ENCODE peak calls at places on chromosome 21, in eight cellular contexts. One of them, this sample, is unnamed.

GRCh38 chr21:38853421-38853919 is 47.7 kb downstream of the ETS2 start:
- DNase-seq in body of pancreas: peak
- DNase-seq in HCT116: peak
- DNase-seq in endothelial cell of umbilical vein: peak
- DNase-seq in heart left ventricle: no peak
- DNase-seq in sigmoid colon: no peak
- DNase-seq in A549: peak
- DNase-seq in IMR-90: peak
- DNase-seq in this sample: no peak

GRCh38 chr21:17466166-17466565 is 46.7 kb upstream of the CXADR start:
- DNase-seq in heart left ventricle: no peak
- DNase-seq in IMR-90: peak
- DNase-seq in sigmoid colon: no peak
- DNase-seq in HCT116: no peak
- DNase-seq in endothelial cell of umbilical vein: no peak
- DNase-seq in A549: no peak
- DNase-seq in body of pancreas: peak
- DNase-seq in this sample: no peak

GRCh38 chr21:39625211-39625895 is 12.6 kb downstream of the B3GALT5 start:
- DNase-seq in heart left ventricle: no peak
- DNase-seq in sigmoid colon: no peak
- DNase-seq in body of pancreas: no peak
- DNase-seq in HCT116: no peak
- DNase-seq in IMR-90: no peak
- DNase-seq in endothelial cell of umbilical vein: no peak
- DNase-seq in A549: no peak
- DNase-seq in this sample: no peak

GRCh38 chr21:40335689-40336088 is 468.5 kb downstream of the PCP4 start:
- DNase-seq in IMR-90: no peak
- DNase-seq in heart left ventricle: no peak
- DNase-seq in HCT116: no peak
- DNase-seq in endothelial cell of umbilical vein: no peak
- DNase-seq in body of pancreas: no peak
- DNase-seq in A549: no peak
- DNase-seq in sigmoid colon: no peak
- DNase-seq in this sample: no peak

GRCh38 chr21:31505975-31506374 is 153.5 kb upstream of the SOD1 start:
- DNase-seq in body of pancreas: no peak
- DNase-seq in IMR-90: no peak
- DNase-seq in endothelial cell of umbilical vein: no peak
- DNase-seq in HCT116: no peak
- DNase-seq in heart left ventricle: no peak
- DNase-seq in sigmoid colon: no peak
- DNase-seq in A549: no peak
- DNase-seq in this sample: no peak

GRCh38 chr21:31397515-31397926 is 53.5 kb upstream of the TIAM1 start:
- DNase-seq in body of pancreas: no peak
- DNase-seq in heart left ventricle: no peak
- DNase-seq in IMR-90: no peak
- DNase-seq in sigmoid colon: no peak
- DNase-seq in HCT116: no peak
- DNase-seq in A549: no peak
- DNase-seq in endothelial cell of umbilical vein: no peak
- DNase-seq in this sample: no peak

GRCh38 chr21:31260790-31261189 is 83.3 kb downstream of the TIAM1 start:
- DNase-seq in A549: no peak
- DNase-seq in sigmoid colon: no peak
- DNase-seq in HCT116: no peak
- DNase-seq in body of pancreas: no peak
- DNase-seq in heart left ventricle: no peak
- DNase-seq in endothelial cell of umbilical vein: no peak
- DNase-seq in IMR-90: peak
- DNase-seq in this sample: no peak

GRCh38 chr21:30831194-30831765 is 1.7 kb upstream of the KRTAP7-1 start:
- DNase-seq in body of pancreas: peak
- DNase-seq in IMR-90: no peak
- DNase-seq in HCT116: peak
- DNase-seq in endothelial cell of umbilical vein: no peak
- DNase-seq in A549: no peak
- DNase-seq in sigmoid colon: no peak
- DNase-seq in heart left ventricle: no peak
- DNase-seq in this sample: peak

GRCh38 chr21:32102426-32102825 is 176.4 kb downstream of the MIS18A start:
- DNase-seq in heart left ventricle: no peak
- DNase-seq in HCT116: no peak
- DNase-seq in A549: no peak
- DNase-seq in sigmoid colon: no peak
- DNase-seq in body of pancreas: no peak
- DNase-seq in endothelial cell of umbilical vein: no peak
- DNase-seq in IMR-90: peak
- DNase-seq in this sample: no peak

GRCh38 chr21:41504030-41504429 is 3.9 kb downstream of the TMPRSS2 start:
- DNase-seq in heart left ventricle: no peak
- DNase-seq in body of pancreas: no peak
- DNase-seq in sigmoid colon: no peak
- DNase-seq in IMR-90: no peak
- DNase-seq in HCT116: no peak
- DNase-seq in endothelial cell of umbilical vein: no peak
- DNase-seq in A549: no peak
- DNase-seq in this sample: no peak
- TF ChIP-seq POLR2A in heart left ventricle: no peak
- TF ChIP-seq POLR2A in body of pancreas: no peak
- TF ChIP-seq POLR2A in sigmoid colon: no peak
- TF ChIP-seq POLR2A in IMR-90: no peak
- TF ChIP-seq POLR2A in HCT116: no peak
- TF ChIP-seq POLR2A in endothelial cell of umbilical vein: no peak
- TF ChIP-seq POLR2A in A549: no peak
- TF ChIP-seq POLR2A in this sample: no peak

GRCh38 chr21:43719748-43720538 is 1.0 kb downstream of the PDXK start:
- DNase-seq in A549: no peak
- DNase-seq in heart left ventricle: peak
- DNase-seq in body of pancreas: peak
- DNase-seq in HCT116: no peak
- DNase-seq in IMR-90: no peak
- DNase-seq in sigmoid colon: no peak
- DNase-seq in endothelial cell of umbilical vein: no peak
- DNase-seq in this sample: peak
- TF ChIP-seq POLR2A in A549: no peak
- TF ChIP-seq POLR2A in heart left ventricle: no peak
- TF ChIP-seq POLR2A in body of pancreas: no peak
- TF ChIP-seq POLR2A in HCT116: no peak
- TF ChIP-seq POLR2A in IMR-90: no peak
- TF ChIP-seq POLR2A in sigmoid colon: no peak
- TF ChIP-seq POLR2A in endothelial cell of umbilical vein: no peak
- TF ChIP-seq POLR2A in this sample: no peak

DNA sequence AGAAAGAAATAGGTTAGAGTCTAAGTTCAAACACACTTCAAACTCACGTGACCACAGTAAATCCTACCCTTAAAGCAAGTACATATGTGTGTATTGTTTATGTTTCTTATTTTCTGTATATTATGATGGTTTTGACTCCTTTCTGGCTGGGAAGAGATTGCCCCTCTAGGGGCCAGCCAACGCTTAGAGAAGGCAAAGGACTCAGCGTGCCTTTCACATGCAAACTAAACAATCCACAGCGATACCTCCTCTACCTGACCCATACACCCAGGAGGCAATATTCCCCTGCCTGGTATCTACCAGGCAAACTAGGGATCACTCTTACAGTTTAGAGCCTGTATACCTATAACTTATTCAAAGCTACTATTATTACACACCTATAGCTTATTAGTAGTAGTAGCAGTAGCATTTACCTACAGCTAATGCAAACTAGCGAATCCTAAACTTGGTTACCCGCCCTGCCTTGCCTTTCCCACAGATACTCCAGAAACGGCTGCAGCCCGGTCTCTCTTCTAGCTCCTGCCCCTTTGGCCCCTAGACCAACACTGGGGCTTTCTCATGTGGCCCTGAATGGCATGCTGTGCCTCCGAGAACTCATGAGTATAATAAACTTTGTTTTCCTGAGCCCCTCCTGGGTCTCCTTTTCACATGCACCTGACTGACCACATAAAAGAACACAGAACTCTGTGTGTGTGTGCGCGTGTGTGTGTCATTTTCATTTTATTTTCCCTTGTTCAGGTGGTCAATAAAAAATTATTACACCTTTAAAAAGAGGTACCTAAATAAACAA is 14.0 kb downstream of the NRIP1 start:
- DNase-seq in sigmoid colon: no peak
- DNase-seq in endothelial cell of umbilical vein: no peak
- DNase-seq in A549: no peak
- DNase-seq in HCT116: no peak
- DNase-seq in body of pancreas: no peak
- DNase-seq in IMR-90: no peak
- DNase-seq in heart left ventricle: no peak
- DNase-seq in this sample: peak
- TF ChIP-seq POLR2A in sigmoid colon: no peak
- TF ChIP-seq POLR2A in endothelial cell of umbilical vein: no peak
- TF ChIP-seq POLR2A in A549: no peak
- TF ChIP-seq POLR2A in HCT116: no peak
- TF ChIP-seq POLR2A in body of pancreas: no peak
- TF ChIP-seq POLR2A in IMR-90: no peak
- TF ChIP-seq POLR2A in heart left ventricle: no peak
- TF ChIP-seq POLR2A in this sample: no peak

DNA sequence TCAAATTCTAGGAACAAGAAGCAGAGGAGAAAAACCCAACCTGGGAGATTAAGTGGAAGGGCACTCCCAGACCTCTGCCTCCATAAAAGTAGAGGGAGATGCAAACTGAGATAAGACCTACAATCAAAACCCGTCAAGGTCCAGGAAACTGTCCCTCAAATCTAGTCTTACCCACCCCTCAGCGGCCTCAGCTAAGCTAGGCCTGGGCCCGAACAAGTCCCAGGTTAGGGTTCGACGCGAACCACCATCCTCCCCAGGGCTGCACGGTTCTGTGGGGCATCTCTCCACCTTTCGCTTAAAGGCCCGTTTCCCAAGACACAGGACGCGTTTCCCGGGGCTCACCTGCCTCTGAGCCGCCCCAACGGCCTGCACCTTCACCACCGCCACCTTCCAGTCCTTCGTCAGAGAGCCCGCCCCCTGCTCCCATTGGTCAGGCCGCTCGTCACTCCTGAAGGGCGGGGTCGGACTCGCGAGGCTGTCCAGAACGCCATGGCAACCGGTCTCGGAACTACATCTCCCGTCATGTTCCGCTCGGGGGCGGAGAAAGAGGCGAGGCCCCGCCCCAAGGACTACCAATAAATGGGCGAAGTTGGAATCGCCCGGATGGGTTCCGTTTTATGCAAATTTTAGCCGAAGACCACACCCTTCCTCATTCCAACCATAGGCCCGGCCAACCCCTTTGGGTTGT is at the start of gene CRYZL1:
- DNase-seq in endothelial cell of umbilical vein: peak
- DNase-seq in heart left ventricle: peak
- DNase-seq in IMR-90: peak
- DNase-seq in A549: peak
- DNase-seq in sigmoid colon: peak
- DNase-seq in body of pancreas: peak
- DNase-seq in HCT116: peak
- DNase-seq in this sample: peak
- TF ChIP-seq POLR2A in endothelial cell of umbilical vein: peak
- TF ChIP-seq POLR2A in heart left ventricle: peak
- TF ChIP-seq POLR2A in IMR-90: peak
- TF ChIP-seq POLR2A in A549: peak
- TF ChIP-seq POLR2A in sigmoid colon: no peak
- TF ChIP-seq POLR2A in body of pancreas: peak
- TF ChIP-seq POLR2A in HCT116: peak
- TF ChIP-seq POLR2A in this sample: peak

DNA sequence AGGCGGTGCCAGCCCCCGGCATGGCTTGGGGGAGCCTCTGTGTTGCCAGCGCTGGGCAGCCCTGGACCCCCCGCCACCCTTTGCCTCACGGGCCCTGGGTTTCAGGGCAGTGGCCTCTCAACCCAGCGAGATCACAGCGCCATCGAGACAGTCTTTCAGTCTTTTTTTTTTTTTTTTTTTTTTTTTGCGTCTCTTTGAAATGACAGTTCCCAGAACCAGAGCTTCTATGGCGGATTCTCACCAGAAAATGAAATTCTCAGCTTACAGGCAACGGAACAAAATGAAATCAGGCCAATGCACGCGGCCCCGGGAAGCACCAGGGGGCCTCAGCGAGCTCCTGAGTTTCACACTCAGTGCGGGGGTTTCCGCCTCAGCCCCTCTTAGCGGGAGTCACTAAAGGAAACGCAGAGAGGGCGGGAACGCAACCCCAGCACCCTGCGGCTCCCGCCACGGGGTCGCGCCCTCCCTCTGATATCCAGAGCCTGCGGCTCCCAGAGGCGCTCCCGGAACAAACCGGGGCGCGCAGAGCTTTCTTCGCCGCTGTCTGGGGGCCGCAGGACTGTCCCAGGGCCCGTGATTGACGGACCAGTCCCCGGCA is 8.0 kb upstream of the COL6A1 start:
- DNase-seq in sigmoid colon: peak
- DNase-seq in A549: peak
- DNase-seq in HCT116: peak
- DNase-seq in body of pancreas: peak
- DNase-seq in endothelial cell of umbilical vein: peak
- DNase-seq in IMR-90: peak
- DNase-seq in heart left ventricle: peak
- DNase-seq in this sample: peak
- TF ChIP-seq POLR2A in sigmoid colon: no peak
- TF ChIP-seq POLR2A in A549: no peak
- TF ChIP-seq POLR2A in HCT116: no peak
- TF ChIP-seq POLR2A in body of pancreas: peak
- TF ChIP-seq POLR2A in endothelial cell of umbilical vein: no peak
- TF ChIP-seq POLR2A in IMR-90: peak
- TF ChIP-seq POLR2A in heart left ventricle: no peak
- TF ChIP-seq POLR2A in this sample: no peak

DNA sequence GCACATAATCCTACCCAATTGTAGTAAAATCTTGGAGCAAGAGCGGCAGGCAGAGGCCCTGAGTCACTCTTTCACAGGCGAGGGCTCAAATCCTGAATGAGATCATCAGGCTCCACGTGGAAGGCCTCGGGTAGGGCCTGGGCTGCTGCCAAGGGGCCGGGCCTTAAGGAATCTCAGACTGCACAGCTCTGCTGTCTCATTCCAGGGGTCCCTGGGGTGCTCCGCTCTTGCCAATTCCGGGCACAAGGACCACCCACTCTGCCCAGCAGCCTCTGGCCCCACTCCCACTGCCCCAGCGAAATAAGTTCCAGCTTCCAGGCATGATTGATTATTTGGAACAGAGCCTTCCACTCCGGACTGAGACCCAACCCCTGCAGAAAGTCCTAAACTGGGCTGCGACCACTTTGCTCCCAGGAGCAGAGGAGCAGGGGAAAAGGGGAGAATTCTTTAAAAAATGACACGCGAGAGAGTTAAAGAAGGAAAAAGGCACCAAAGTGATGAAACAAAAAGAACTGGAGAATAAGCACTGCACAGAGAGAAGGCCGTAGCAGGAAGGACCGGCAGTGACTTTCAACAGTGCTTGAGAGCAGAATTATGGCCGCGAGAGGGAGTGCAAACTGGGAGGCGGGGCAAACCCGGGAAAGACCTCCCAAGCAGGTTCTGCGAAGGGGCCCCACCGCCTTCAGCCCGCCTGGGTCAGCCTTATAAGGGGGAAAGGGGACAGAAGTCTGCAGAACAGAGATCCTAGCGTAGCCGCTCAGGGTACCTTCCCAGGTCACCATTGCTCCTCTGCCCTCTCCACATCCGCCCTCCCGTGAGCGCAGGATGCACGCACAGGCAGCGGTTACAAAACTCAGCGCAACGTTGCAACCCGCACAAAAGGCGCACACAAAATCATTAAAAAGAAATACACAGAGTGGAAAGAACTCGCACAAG is 2.0 kb downstream of the ADAMTS1 start:
- DNase-seq in sigmoid colon: peak
- DNase-seq in body of pancreas: peak
- DNase-seq in HCT116: no peak
- DNase-seq in endothelial cell of umbilical vein: peak
- DNase-seq in A549: no peak
- DNase-seq in heart left ventricle: peak
- DNase-seq in IMR-90: peak
- DNase-seq in this sample: no peak
- TF ChIP-seq POLR2A in sigmoid colon: no peak
- TF ChIP-seq POLR2A in body of pancreas: peak
- TF ChIP-seq POLR2A in HCT116: no peak
- TF ChIP-seq POLR2A in endothelial cell of umbilical vein: no peak
- TF ChIP-seq POLR2A in A549: no peak
- TF ChIP-seq POLR2A in heart left ventricle: peak
- TF ChIP-seq POLR2A in IMR-90: peak
- TF ChIP-seq POLR2A in this sample: no peak

This sample was measured in erythroblast.